ENCODE peak calls at places on chromosomes 12 and 14, in four cellular contexts. Y is HCT116, E is gastrocnemius medialis, G is heart left ventricle. Q is an unnamed sample.

GRCh38 chr12:32595251-32595650 is 83.8 kb upstream of the DNM1L start:
- DNase-seq in Y (no peak), E (no peak), G (no peak), Q (no peak)

GRCh38 chr12:6951551-6952120 is 480 bp downstream of the PTPN6 start:
- DNase-seq in Y (no peak), E (no peak), G (no peak), Q (no peak)

GRCh38 chr14:101623077-101623372 is 61.7 kb downstream of the DIO3 start:
- DNase-seq in Y (no peak), E (no peak), G (no peak), Q (no peak)

GRCh38 chr12:47777741-47778558 is 4.9 kb downstream of the SLC48A1 start:
- DNase-seq in Y (no peak), E (no peak), G (peak), Q (no peak)

GRCh38 chr14:91302391-91302790 is 57.9 kb upstream of the GPR68 start:
- DNase-seq in Y (no peak), E (no peak), G (no peak), Q (no peak)

GRCh38 chr14:85087201-85087600 is 442.7 kb upstream of the FLRT2 start:
- DNase-seq in Y (no peak), E (no peak), G (no peak), Q (no peak)

GRCh38 chr12:65568517-65568916 is 255.8 kb upstream of the HMGA2 start:
- DNase-seq in Y (no peak), E (no peak), G (no peak), Q (no peak)

GRCh38 chr12:4809013-4809448 is 88.8 kb downstream of the GALNT8 start:
- DNase-seq in Y (no peak), E (no peak), G (peak), Q (no peak)

GRCh38 chr12:102249073-102249854 is 51.6 kb upstream of the PMCH start:
- DNase-seq in Y (no peak), E (no peak), G (no peak), Q (no peak)

GRCh38 chr14:62304172-62304571 is 542.0 kb downstream of the SNAPC1 start:
- DNase-seq in Y (no peak), E (no peak), G (no peak), Q (no peak)

GRCh38 chr14:35365130-35366047 is 39.2 kb downstream of the NFKBIA start:
- DNase-seq in Y (peak), E (peak), G (peak), Q (peak)
- TF ChIP-seq POLR2A in Y (no peak), E (no peak), G (no peak), Q (no peak)

GRCh38 chr12:39440781-39441180 is 2.1 kb downstream of the KIF21A start:
- DNase-seq in Y (no peak), E (no peak), G (no peak), Q (no peak)

GRCh38 chr12:39443704-39444234 is 849 bp upstream of the KIF21A start:
- DNase-seq in Y (no peak), E (no peak), G (no peak), Q (no peak)

GRCh38 chr12:39441963-39442894 is 691 bp downstream of the KIF21A start:
- DNase-seq in Y (no peak), E (peak), G (peak), Q (no peak)

GRCh38 chr12:39441189-39441962 is 1.5 kb downstream of the KIF21A start:
- DNase-seq in Y (no peak), E (no peak), G (no peak), Q (no peak)

GRCh38 chr12:39442895-39443703 is at the start of gene KIF21A:
- DNase-seq in Y (peak), E (peak), G (peak), Q (peak)
- TF ChIP-seq POLR2A in Y (peak), E (peak), G (no peak), Q (peak)

DNA sequence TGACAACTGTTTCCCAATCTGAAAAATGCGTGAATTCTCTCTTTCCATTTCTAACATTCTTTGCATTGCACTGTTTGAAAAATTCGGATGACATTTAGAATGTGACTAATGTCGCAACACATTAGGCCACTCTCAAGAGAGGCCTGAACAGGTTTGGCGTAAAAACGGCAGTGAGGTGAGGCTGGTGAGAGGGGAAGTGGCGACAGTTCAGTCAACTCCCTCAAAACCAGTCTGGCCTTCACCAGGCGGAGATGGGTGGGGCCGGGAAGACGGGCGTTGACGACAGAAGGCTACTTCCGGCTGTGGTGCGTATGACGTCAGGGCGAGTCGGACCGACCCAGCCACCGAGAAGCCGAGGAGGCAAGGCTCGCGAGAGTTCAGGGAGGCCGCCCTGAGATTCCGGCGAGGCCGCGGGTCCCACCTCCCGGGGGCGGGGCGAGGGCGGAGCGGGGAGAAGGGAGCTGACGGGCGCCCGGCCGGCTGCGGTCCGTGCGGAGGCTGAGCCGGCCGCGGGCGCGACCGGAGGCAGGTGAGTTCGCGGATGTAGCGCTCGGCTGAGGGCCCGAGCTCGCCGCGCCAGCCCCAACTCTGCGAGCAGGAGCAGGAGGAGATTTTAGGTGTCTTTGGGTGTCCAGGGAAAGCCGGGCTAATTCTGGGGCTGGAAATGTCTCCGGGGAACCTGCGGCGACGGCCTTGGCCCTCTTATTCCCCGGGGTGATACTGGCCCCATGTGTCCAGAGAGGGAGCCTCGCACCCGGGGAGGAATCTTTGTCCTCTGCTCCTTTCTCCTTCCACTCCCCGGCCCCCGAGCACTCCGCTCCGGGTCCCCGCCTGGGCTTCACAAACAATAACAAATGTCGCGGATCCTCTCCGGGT is at the start of gene STK38L:
- DNase-seq in Y (peak), E (peak), G (peak), Q (peak)
- TF ChIP-seq POLR2A in Y (peak), E (peak), G (peak), Q (peak)

DNA sequence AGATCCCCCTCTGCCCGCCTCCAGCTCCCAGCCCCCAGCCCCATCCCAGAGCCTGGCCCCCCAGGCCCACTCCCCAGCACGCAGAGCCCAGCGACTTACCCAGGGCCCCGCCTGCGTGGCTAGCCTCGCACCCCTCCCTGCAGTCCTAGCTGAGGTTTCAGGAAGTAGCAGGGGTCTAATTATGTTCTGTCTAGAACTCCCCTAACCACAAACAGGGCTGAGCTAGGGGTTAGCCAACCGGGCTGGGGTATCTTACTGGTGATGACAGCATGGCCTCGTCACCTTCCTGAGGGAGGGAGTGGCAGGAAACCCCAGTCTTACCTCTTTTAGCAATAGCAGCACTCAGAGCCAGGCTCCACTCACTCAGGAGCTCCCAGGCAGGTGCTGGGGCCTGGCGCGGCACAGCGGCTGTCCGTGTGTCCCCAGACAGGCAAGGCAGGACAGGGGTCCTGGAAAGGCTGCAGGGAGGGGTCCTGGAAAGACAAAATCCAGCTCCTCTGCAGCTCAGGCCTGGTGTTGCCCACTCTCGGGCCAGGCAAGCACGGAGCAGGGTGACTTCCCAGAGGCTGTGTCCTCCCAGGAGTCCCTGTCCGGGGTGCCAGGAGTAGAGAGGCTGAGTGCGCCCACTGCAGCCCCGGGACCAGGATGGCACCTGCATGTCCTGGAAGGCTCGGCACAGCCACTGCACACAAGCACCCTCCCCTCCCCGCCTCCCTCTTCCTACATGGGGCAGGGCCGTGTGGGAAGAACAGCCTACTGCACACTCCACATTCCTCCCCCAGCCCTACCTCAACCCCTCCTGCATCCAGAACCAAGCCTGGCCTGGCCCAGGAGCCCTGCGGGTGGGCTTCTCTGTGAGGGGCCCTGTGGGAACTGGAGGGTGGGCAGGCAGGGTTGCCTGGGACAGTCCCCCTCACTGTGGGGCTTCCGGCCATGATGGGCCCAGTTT is at the start of gene GPR132:
- DNase-seq in Y (no peak), E (no peak), G (no peak), Q (no peak)
- TF ChIP-seq POLR2A in Y (no peak), E (no peak), G (no peak), Q (no peak)

DNA sequence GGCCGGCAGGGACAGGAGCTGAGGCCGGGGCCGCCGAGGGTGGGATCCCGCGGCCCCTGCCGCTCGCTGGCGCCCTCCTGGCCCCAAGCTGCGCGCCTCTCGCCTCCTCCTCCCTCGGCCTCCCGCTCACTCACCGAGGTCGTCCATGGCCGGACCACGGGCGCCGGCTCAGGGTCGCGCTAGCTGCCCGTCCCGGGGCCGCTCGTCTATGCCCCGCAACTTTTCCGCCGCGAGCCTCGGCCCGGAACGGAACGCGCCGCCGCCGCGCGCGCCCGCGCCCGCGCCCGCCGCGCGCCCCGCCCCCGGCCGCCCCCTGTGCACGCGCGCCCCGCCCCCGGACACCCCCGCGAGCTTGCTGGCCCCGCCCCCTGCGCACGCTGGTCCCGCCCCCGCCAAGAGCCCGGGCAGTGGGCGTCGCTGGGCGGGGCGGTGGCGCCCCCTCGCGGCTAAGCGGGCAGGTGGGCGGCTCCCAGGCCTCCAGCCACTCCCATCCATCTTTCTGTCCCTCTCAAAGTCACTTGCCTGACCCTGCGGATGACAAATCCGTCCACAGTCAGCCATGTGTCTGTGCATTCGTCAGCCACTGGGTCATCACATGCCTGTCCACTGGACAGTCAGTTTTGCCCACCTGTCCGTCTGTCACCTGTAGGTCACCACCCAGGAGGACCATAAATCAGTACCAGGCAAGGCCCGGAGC is at the start of gene PXN:
- DNase-seq in Y (peak), E (peak), G (peak), Q (peak)
- TF ChIP-seq POLR2A in Y (peak), E (peak), G (no peak), Q (peak)

GRCh38 chr14:96797188-96797942 is at the start of gene VRK1:
- DNase-seq in Y (peak), E (peak), G (peak), Q (peak)
- TF ChIP-seq POLR2A in Y (no peak), E (no peak), G (no peak), Q (peak)